ENCODE peak calls at places on chromosome 10, in six cellular contexts. A is breast epithelium, N is stomach, S is transverse colon, V is sigmoid colon, O is upper lobe of left lung. H is an unnamed sample.

GRCh38 chr10:108848016-108848415 is 1075.3 kb downstream of the XPNPEP1 start:
- DNase-seq in S (no peak), N (no peak), A (no peak), V (no peak), O (no peak), H (no peak)

GRCh38 chr10:78589687-78590086 is 479.1 kb upstream of the ZMIZ1 start:
- DNase-seq in V (no peak), O (no peak), S (peak), N (no peak), A (no peak), H (no peak)

GRCh38 chr10:44946201-44946600 is 13.4 kb upstream of the RASSF4 start:
- DNase-seq in N (no peak), O (peak), V (no peak), A (no peak), S (no peak), H (peak)

GRCh38 chr10:43121444-43121843 is 16.8 kb upstream of the CSGALNACT2 start:
- DNase-seq in O (peak), V (no peak), A (no peak), S (peak), N (peak), H (peak)

GRCh38 chr10:18594574-18595156 is 56.7 kb downstream of the NSUN6 start:
- DNase-seq in A (no peak), V (no peak), O (no peak), N (no peak), S (peak), H (no peak)

GRCh38 chr10:33238643-33239042 is 95.8 kb downstream of the NRP1 start:
- DNase-seq in O (no peak), A (no peak), V (no peak), S (no peak), N (no peak), H (no peak)

GRCh38 chr10:90175161-90175681 is 473.8 kb downstream of the KIF20B start:
- DNase-seq in A (no peak), S (no peak), V (no peak), N (no peak), O (no peak), H (no peak)

GRCh38 chr10:124536496-124537050 is 75.0 kb downstream of the LHPP start:
- DNase-seq in S (no peak), N (no peak), V (no peak), O (no peak), A (no peak), H (no peak)

GRCh38 chr10:63256047-63256773 is 123.1 kb downstream of the NRBF2 start:
- DNase-seq in O (no peak), A (no peak), S (no peak), N (no peak), V (no peak), H (no peak)

GRCh38 chr10:28253174-28253783 is 49.6 kb downstream of the MPP7 start:
- DNase-seq in S (no peak), O (no peak), V (no peak), A (no peak), N (no peak), H (no peak)

GRCh38 chr10:28256776-28257175 is 46.1 kb downstream of the MPP7 start:
- DNase-seq in V (no peak), O (no peak), A (no peak), N (no peak), S (no peak), H (no peak)

GRCh38 chr10:28250358-28250757 is 52.5 kb downstream of the MPP7 start:
- DNase-seq in N (no peak), V (no peak), S (no peak), O (no peak), A (no peak), H (no peak)

GRCh38 chr10:28250782-28251181 is 52.1 kb downstream of the MPP7 start:
- DNase-seq in S (no peak), O (no peak), N (no peak), A (no peak), V (no peak), H (no peak)

DNA sequence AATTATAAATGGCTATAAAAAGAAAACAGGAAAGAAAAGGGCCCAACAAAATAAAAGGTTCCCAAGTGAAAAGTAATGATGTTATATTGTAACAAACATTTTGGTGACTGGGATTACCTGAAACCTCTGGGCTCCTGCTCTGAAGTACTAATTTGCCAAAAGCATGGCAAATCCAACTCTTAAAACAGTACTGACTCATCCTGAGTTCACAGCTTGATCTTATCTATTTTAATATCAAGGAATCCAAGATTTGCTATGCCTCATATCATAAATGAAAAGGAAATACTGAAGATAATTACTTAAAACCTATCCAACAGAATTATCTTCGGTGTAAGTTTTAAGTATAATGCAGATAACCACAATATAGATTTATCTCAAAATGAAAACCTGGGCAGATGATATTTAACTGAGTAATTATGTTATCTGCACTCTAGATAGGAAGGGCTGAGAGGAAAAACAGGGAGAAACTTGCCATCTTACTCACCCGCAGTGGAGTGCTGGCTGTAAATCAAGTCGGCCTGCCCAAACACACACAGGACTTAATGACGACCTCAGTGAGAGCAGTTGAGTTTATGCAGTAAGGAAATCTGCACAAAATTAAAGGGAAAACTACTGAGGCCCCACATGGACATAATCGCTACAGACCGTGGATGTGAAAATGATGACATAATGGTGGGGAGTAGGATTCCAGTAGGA is 48.4 kb downstream of the MPP7 start:
- DNase-seq in A (no peak), V (peak), N (no peak), O (peak), S (no peak), H (no peak)
- H3K4me3 ChIP-seq in A (no peak), V (no peak), N (no peak), O (no peak), S (no peak), H (no peak)

DNA sequence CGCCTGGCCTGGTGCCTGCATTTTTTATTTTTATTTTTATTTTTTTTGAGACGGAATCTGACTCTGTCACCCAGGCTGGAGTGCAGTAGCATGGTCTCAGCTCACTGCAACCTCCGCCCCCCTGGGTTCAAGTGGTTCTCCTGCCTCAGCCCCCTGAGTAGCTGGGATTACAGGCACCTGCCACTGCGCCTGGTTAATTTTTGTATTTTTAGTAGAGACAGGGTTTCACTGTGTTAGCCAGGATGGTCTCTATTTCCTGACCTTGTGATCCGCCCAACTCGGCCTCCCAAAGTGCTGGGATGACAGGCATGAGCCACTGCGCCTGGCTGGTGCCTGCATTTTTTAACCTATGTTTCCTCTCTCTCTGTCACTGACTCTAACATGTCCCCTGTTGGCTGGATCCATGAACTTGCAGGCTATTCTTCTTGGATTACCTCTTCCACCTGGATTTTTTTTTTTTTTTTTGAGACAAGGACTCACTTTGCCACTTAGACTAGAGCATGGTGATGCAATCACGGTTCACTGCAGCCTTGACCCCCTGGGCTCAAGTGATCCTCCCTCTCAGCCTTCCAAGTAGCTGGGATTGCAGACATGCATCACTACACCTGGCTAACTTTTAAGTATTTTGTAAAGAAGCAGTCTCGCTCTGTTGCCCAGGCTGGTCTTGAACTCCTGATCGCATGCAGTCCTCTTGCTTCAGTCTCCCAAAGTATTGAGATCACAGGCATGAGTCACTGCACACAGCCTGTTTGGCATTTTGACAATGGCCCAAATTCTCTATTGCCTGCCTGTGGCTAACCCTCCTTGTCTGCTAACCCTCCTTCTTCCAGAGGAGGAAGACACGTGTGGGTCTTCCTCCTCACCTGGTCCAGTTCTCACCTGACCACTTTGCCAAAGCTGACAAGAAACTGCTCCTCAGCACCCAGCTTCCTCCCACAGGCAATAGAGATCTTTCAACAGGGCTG is 23.0 kb upstream of the PRPF18 start:
- DNase-seq in O (no peak), A (no peak), N (no peak), S (no peak), V (no peak), H (no peak)
- TF ChIP-seq POLR2A in O (no peak), A (no peak), N (no peak), S (no peak), V (no peak), H (no peak)

DNA sequence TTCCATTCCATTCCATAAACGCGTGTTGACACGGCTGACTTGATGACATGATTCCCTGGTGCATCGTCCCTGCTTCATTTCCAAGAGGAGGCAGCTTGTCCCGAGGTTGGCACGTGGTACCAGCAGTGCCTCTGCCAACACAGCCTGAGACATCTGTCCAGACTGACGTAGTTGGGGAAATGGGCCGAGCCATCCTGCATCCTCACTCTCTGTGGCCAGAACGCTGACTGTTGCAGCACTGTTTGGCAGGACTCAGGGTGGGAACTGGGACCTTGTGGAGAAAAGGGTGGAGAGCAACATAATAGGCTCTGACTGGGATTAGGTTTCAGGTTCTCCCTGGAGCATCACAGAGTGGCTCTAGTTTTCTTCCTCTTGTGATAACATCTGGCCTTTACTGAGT is 118.6 kb upstream of the BTBD16 start:
- DNase-seq in V (peak), O (no peak), N (no peak), S (peak), A (no peak), H (peak)
- TF ChIP-seq POLR2AphosphoS5 in V (peak), O (peak), N (peak), S (peak), A (peak), H (no peak)

DNA sequence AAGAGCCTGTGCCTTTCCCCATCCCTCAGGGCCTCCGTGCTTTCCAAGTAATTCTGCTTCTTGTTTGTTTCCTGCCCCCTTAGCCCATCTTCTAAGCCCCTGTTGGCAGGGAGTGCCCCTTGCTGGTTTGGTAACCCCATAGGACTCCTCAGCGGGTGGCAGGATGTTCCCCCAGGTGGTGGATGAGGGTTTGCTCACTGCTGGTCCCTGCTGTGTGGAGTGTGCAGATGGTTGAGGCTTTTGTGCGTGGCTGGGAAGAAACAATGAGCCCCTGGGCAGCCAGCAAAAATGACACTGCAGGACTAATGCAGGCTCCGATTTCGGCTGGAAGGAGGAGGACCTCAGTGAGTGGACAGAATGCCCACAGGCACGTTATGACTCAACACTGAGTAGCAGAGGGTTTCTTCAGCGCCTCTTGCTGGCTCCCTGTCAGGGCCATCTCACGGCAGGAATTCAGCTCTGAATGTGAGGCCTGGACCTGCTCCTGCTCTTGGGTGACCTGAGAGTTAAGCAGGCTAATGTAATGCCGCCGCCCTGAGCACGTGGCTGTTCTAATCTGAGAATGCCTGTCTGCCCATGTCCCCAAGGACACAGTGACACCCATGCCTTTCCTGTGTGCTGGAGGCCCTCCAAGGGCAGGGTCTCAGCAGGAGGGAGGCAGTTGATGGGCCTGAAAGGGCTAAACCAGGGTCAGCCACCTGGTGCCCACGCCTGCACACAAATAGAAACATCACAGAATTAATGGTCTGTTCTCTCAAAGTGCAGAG is 16.6 kb downstream of the BAG3 start:
- DNase-seq in N (peak), V (peak), S (peak), O (peak), A (peak), H (no peak)
- H3K4me3 ChIP-seq in N (no peak), V (no peak), S (no peak), O (no peak), A (no peak), H (no peak)

GRCh38 chr10:98134431-98135221 is at the start of gene R3HCC1L:
- DNase-seq in O (peak), V (peak), S (peak), A (peak), N (peak), H (peak)
- TF ChIP-seq POLR2A in O (peak), V (peak), S (peak), A (peak), N (no peak), H (no peak)

GRCh38 chr10:132237871-132238270 is 51.1 kb downstream of the DPYSL4 start:
- DNase-seq in S (no peak), V (no peak), O (no peak), N (no peak), A (no peak), H (peak)

GRCh38 chr10:132238371-132239125 is 51.8 kb downstream of the DPYSL4 start:
- DNase-seq in V (no peak), N (no peak), A (no peak), O (no peak), S (no peak), H (peak)

GRCh38 chr10:132236161-132236560 is 49.4 kb downstream of the DPYSL4 start:
- DNase-seq in S (no peak), V (no peak), O (no peak), N (no peak), A (no peak), H (no peak)

GRCh38 chr10:132236881-132237280 is 50.1 kb downstream of the DPYSL4 start:
- DNase-seq in N (no peak), O (no peak), A (no peak), V (no peak), S (no peak), H (no peak)

GRCh38 chr10:132237396-132237795 is 50.6 kb downstream of the DPYSL4 start:
- DNase-seq in A (no peak), O (no peak), V (no peak), S (no peak), N (no peak), H (peak)
- TF ChIP-seq POLR2AphosphoS5 in A (no peak), O (no peak), V (no peak), S (no peak), N (no peak), H (no peak)

H was measured in spleen.